ENCODE peak calls at places on chromosomes 1 and 21, in eight cellular contexts. One of them, this sample, is unnamed.

GRCh38 chr1:44759077-44759476 is 16.3 kb upstream of the RPS8 start:
- DNase-seq in KBM-7: no peak
- DNase-seq in T1000: no peak
- DNase-seq in activated gamma-delta T cell treated with Interleukin-2 at 50 U/mL for 16 hours: no peak
- DNase-seq in SK-N-DZ: no peak
- DNase-seq in right cardiac atrium: no peak
- DNase-seq in PC-3: no peak
- DNase-seq in NCI-H1436 treated with DMSO at 0.1 percent for 48 hours: no peak
- DNase-seq in this sample: no peak

GRCh38 chr1:228990906-228991569 is 255.8 kb downstream of the RHOU start:
- DNase-seq in KBM-7: peak
- DNase-seq in T1000: no peak
- DNase-seq in activated gamma-delta T cell treated with Interleukin-2 at 50 U/mL for 16 hours: no peak
- DNase-seq in SK-N-DZ: no peak
- DNase-seq in right cardiac atrium: no peak
- DNase-seq in PC-3: no peak
- DNase-seq in NCI-H1436 treated with DMSO at 0.1 percent for 48 hours: no peak
- DNase-seq in this sample: no peak

GRCh38 chr1:70485624-70486023 is 74.6 kb downstream of the CTH start:
- DNase-seq in KBM-7: no peak
- DNase-seq in T1000: no peak
- DNase-seq in activated gamma-delta T cell treated with Interleukin-2 at 50 U/mL for 16 hours: no peak
- DNase-seq in SK-N-DZ: no peak
- DNase-seq in right cardiac atrium: no peak
- DNase-seq in PC-3: no peak
- DNase-seq in NCI-H1436 treated with DMSO at 0.1 percent for 48 hours: no peak
- DNase-seq in this sample: no peak

GRCh38 chr1:150309758-150310495 is 11.4 kb upstream of the PRPF3 start:
- DNase-seq in KBM-7: no peak
- DNase-seq in T1000: no peak
- DNase-seq in activated gamma-delta T cell treated with Interleukin-2 at 50 U/mL for 16 hours: no peak
- DNase-seq in SK-N-DZ: no peak
- DNase-seq in right cardiac atrium: no peak
- DNase-seq in PC-3: no peak
- DNase-seq in NCI-H1436 treated with DMSO at 0.1 percent for 48 hours: no peak
- DNase-seq in this sample: no peak

GRCh38 chr1:37602750-37603694 is 7.3 kb upstream of the GNL2 start:
- DNase-seq in KBM-7: peak
- DNase-seq in T1000: no peak
- DNase-seq in activated gamma-delta T cell treated with Interleukin-2 at 50 U/mL for 16 hours: peak
- DNase-seq in SK-N-DZ: peak
- DNase-seq in right cardiac atrium: no peak
- DNase-seq in PC-3: peak
- DNase-seq in NCI-H1436 treated with DMSO at 0.1 percent for 48 hours: no peak
- DNase-seq in this sample: no peak

GRCh38 chr1:21068937-21069336 is 107.8 kb downstream of the EIF4G3 start:
- DNase-seq in KBM-7: no peak
- DNase-seq in T1000: no peak
- DNase-seq in activated gamma-delta T cell treated with Interleukin-2 at 50 U/mL for 16 hours: no peak
- DNase-seq in SK-N-DZ: no peak
- DNase-seq in right cardiac atrium: no peak
- DNase-seq in PC-3: no peak
- DNase-seq in NCI-H1436 treated with DMSO at 0.1 percent for 48 hours: no peak
- DNase-seq in this sample: no peak

GRCh38 chr1:83813571-83813970 is 185.4 kb downstream of the TTLL7 start:
- DNase-seq in KBM-7: no peak
- DNase-seq in T1000: no peak
- DNase-seq in activated gamma-delta T cell treated with Interleukin-2 at 50 U/mL for 16 hours: no peak
- DNase-seq in SK-N-DZ: peak
- DNase-seq in right cardiac atrium: no peak
- DNase-seq in PC-3: no peak
- DNase-seq in NCI-H1436 treated with DMSO at 0.1 percent for 48 hours: peak
- DNase-seq in this sample: no peak

GRCh38 chr1:11692899-11693590 is 1.5 kb downstream of the DRAXIN start:
- DNase-seq in KBM-7: no peak
- DNase-seq in T1000: peak
- DNase-seq in activated gamma-delta T cell treated with Interleukin-2 at 50 U/mL for 16 hours: peak
- DNase-seq in SK-N-DZ: no peak
- DNase-seq in right cardiac atrium: no peak
- DNase-seq in PC-3: peak
- DNase-seq in NCI-H1436 treated with DMSO at 0.1 percent for 48 hours: no peak
- DNase-seq in this sample: peak

GRCh38 chr1:147500309-147500839 is 40.9 kb upstream of the BCL9 start:
- DNase-seq in KBM-7: no peak
- DNase-seq in T1000: no peak
- DNase-seq in activated gamma-delta T cell treated with Interleukin-2 at 50 U/mL for 16 hours: no peak
- DNase-seq in SK-N-DZ: no peak
- DNase-seq in right cardiac atrium: no peak
- DNase-seq in PC-3: peak
- DNase-seq in NCI-H1436 treated with DMSO at 0.1 percent for 48 hours: no peak
- DNase-seq in this sample: no peak

GRCh38 chr1:160373696-160374095 is 6.8 kb downstream of the NHLH1 start:
- DNase-seq in KBM-7: no peak
- DNase-seq in T1000: no peak
- DNase-seq in activated gamma-delta T cell treated with Interleukin-2 at 50 U/mL for 16 hours: no peak
- DNase-seq in SK-N-DZ: no peak
- DNase-seq in right cardiac atrium: no peak
- DNase-seq in PC-3: no peak
- DNase-seq in NCI-H1436 treated with DMSO at 0.1 percent for 48 hours: no peak
- DNase-seq in this sample: no peak

GRCh38 chr1:30606166-30606565 is 117.2 kb downstream of the MATN1 start:
- DNase-seq in KBM-7: no peak
- DNase-seq in T1000: no peak
- DNase-seq in activated gamma-delta T cell treated with Interleukin-2 at 50 U/mL for 16 hours: no peak
- DNase-seq in SK-N-DZ: no peak
- DNase-seq in right cardiac atrium: no peak
- DNase-seq in PC-3: no peak
- DNase-seq in NCI-H1436 treated with DMSO at 0.1 percent for 48 hours: no peak
- DNase-seq in this sample: peak

GRCh38 chr1:221689138-221689537 is 52.8 kb downstream of the DUSP10 start:
- DNase-seq in KBM-7: no peak
- DNase-seq in T1000: no peak
- DNase-seq in activated gamma-delta T cell treated with Interleukin-2 at 50 U/mL for 16 hours: no peak
- DNase-seq in SK-N-DZ: no peak
- DNase-seq in right cardiac atrium: no peak
- DNase-seq in PC-3: no peak
- DNase-seq in NCI-H1436 treated with DMSO at 0.1 percent for 48 hours: no peak
- DNase-seq in this sample: no peak

GRCh38 chr1:204863730-204864129 is 6.9 kb upstream of the NFASC start:
- DNase-seq in KBM-7: no peak
- DNase-seq in T1000: no peak
- DNase-seq in activated gamma-delta T cell treated with Interleukin-2 at 50 U/mL for 16 hours: no peak
- DNase-seq in SK-N-DZ: no peak
- DNase-seq in right cardiac atrium: no peak
- DNase-seq in PC-3: no peak
- DNase-seq in NCI-H1436 treated with DMSO at 0.1 percent for 48 hours: no peak
- DNase-seq in this sample: no peak

GRCh38 chr1:41621791-41622190 is 137.3 kb upstream of the EDN2 start:
- DNase-seq in KBM-7: no peak
- DNase-seq in T1000: no peak
- DNase-seq in activated gamma-delta T cell treated with Interleukin-2 at 50 U/mL for 16 hours: no peak
- DNase-seq in SK-N-DZ: no peak
- DNase-seq in right cardiac atrium: no peak
- DNase-seq in PC-3: no peak
- DNase-seq in NCI-H1436 treated with DMSO at 0.1 percent for 48 hours: no peak
- DNase-seq in this sample: no peak

GRCh38 chr1:212782422-212783154 is 9.0 kb downstream of the NSL1 start:
- DNase-seq in KBM-7: peak
- DNase-seq in T1000: no peak
- DNase-seq in activated gamma-delta T cell treated with Interleukin-2 at 50 U/mL for 16 hours: no peak
- DNase-seq in SK-N-DZ: no peak
- DNase-seq in right cardiac atrium: no peak
- DNase-seq in PC-3: peak
- DNase-seq in NCI-H1436 treated with DMSO at 0.1 percent for 48 hours: no peak
- DNase-seq in this sample: no peak

GRCh38 chr21:44914176-44914874 is 6.4 kb downstream of the ITGB2 start:
- DNase-seq in KBM-7: peak
- DNase-seq in T1000: no peak
- DNase-seq in activated gamma-delta T cell treated with Interleukin-2 at 50 U/mL for 16 hours: peak
- DNase-seq in SK-N-DZ: no peak
- DNase-seq in right cardiac atrium: peak
- DNase-seq in PC-3: no peak
- DNase-seq in NCI-H1436 treated with DMSO at 0.1 percent for 48 hours: no peak
- DNase-seq in this sample: peak

GRCh38 chr1:101203812-101204540 is 32.8 kb upstream of the S1PR1 start:
- DNase-seq in KBM-7: no peak
- DNase-seq in T1000: peak
- DNase-seq in activated gamma-delta T cell treated with Interleukin-2 at 50 U/mL for 16 hours: no peak
- DNase-seq in SK-N-DZ: peak
- DNase-seq in right cardiac atrium: peak
- DNase-seq in PC-3: peak
- DNase-seq in NCI-H1436 treated with DMSO at 0.1 percent for 48 hours: no peak
- DNase-seq in this sample: no peak

GRCh38 chr1:175191654-175192053 is 922 bp downstream of the KIAA0040 start:
- DNase-seq in KBM-7: peak
- DNase-seq in T1000: no peak
- DNase-seq in activated gamma-delta T cell treated with Interleukin-2 at 50 U/mL for 16 hours: no peak
- DNase-seq in SK-N-DZ: no peak
- DNase-seq in right cardiac atrium: no peak
- DNase-seq in PC-3: no peak
- DNase-seq in NCI-H1436 treated with DMSO at 0.1 percent for 48 hours: no peak
- DNase-seq in this sample: no peak

GRCh38 chr1:101388904-101389546 is 152.2 kb downstream of the S1PR1 start:
- DNase-seq in KBM-7: no peak
- DNase-seq in T1000: no peak
- DNase-seq in activated gamma-delta T cell treated with Interleukin-2 at 50 U/mL for 16 hours: peak
- DNase-seq in SK-N-DZ: no peak
- DNase-seq in right cardiac atrium: no peak
- DNase-seq in PC-3: no peak
- DNase-seq in NCI-H1436 treated with DMSO at 0.1 percent for 48 hours: no peak
- DNase-seq in this sample: no peak

GRCh38 chr1:151189638-151190445 is at the start of gene VPS72:
- DNase-seq in KBM-7: peak
- DNase-seq in T1000: peak
- DNase-seq in activated gamma-delta T cell treated with Interleukin-2 at 50 U/mL for 16 hours: peak
- DNase-seq in SK-N-DZ: peak
- DNase-seq in right cardiac atrium: peak
- DNase-seq in PC-3: peak
- DNase-seq in NCI-H1436 treated with DMSO at 0.1 percent for 48 hours: peak
- DNase-seq in this sample: peak

GRCh38 chr1:173478099-173478555 is 992 bp downstream of the PRDX6 start:
- DNase-seq in KBM-7: peak
- DNase-seq in T1000: no peak
- DNase-seq in activated gamma-delta T cell treated with Interleukin-2 at 50 U/mL for 16 hours: no peak
- DNase-seq in SK-N-DZ: peak
- DNase-seq in right cardiac atrium: peak
- DNase-seq in PC-3: peak
- DNase-seq in NCI-H1436 treated with DMSO at 0.1 percent for 48 hours: no peak
- DNase-seq in this sample: no peak

GRCh38 chr1:23217421-23218115 is at the start of gene HTR1D:
- DNase-seq in KBM-7: no peak
- DNase-seq in T1000: no peak
- DNase-seq in activated gamma-delta T cell treated with Interleukin-2 at 50 U/mL for 16 hours: no peak
- DNase-seq in SK-N-DZ: no peak
- DNase-seq in right cardiac atrium: no peak
- DNase-seq in PC-3: no peak
- DNase-seq in NCI-H1436 treated with DMSO at 0.1 percent for 48 hours: no peak
- DNase-seq in this sample: no peak

GRCh38 chr1:246724001-246724724 is at the start of gene SCCPDH:
- DNase-seq in KBM-7: peak
- DNase-seq in T1000: peak
- DNase-seq in activated gamma-delta T cell treated with Interleukin-2 at 50 U/mL for 16 hours: peak
- DNase-seq in SK-N-DZ: peak
- DNase-seq in right cardiac atrium: peak
- DNase-seq in PC-3: peak
- DNase-seq in NCI-H1436 treated with DMSO at 0.1 percent for 48 hours: no peak
- DNase-seq in this sample: peak

GRCh38 chr1:13801711-13802486 is 101.9 kb downstream of the PRDM2 start:
- DNase-seq in KBM-7: no peak
- DNase-seq in T1000: no peak
- DNase-seq in activated gamma-delta T cell treated with Interleukin-2 at 50 U/mL for 16 hours: no peak
- DNase-seq in SK-N-DZ: no peak
- DNase-seq in right cardiac atrium: no peak
- DNase-seq in PC-3: no peak
- DNase-seq in NCI-H1436 treated with DMSO at 0.1 percent for 48 hours: no peak
- DNase-seq in this sample: no peak

GRCh38 chr1:172343246-172344099 is 77.0 kb upstream of the C1orf105 start:
- DNase-seq in KBM-7: peak
- DNase-seq in T1000: peak
- DNase-seq in activated gamma-delta T cell treated with Interleukin-2 at 50 U/mL for 16 hours: no peak
- DNase-seq in SK-N-DZ: no peak
- DNase-seq in right cardiac atrium: no peak
- DNase-seq in PC-3: peak
- DNase-seq in NCI-H1436 treated with DMSO at 0.1 percent for 48 hours: no peak
- DNase-seq in this sample: no peak

GRCh38 chr1:67347688-67348472 is 40.2 kb downstream of the IL12RB2 start:
- DNase-seq in KBM-7: peak
- DNase-seq in T1000: peak
- DNase-seq in activated gamma-delta T cell treated with Interleukin-2 at 50 U/mL for 16 hours: no peak
- DNase-seq in SK-N-DZ: peak
- DNase-seq in right cardiac atrium: peak
- DNase-seq in PC-3: peak
- DNase-seq in NCI-H1436 treated with DMSO at 0.1 percent for 48 hours: peak
- DNase-seq in this sample: no peak

GRCh38 chr1:107122241-107122640 is 18.6 kb upstream of the NTNG1 start:
- DNase-seq in KBM-7: no peak
- DNase-seq in T1000: no peak
- DNase-seq in activated gamma-delta T cell treated with Interleukin-2 at 50 U/mL for 16 hours: no peak
- DNase-seq in SK-N-DZ: no peak
- DNase-seq in right cardiac atrium: no peak
- DNase-seq in PC-3: no peak
- DNase-seq in NCI-H1436 treated with DMSO at 0.1 percent for 48 hours: no peak
- DNase-seq in this sample: no peak

GRCh38 chr1:25641329-25641725 is 24.7 kb downstream of the MAN1C1 start:
- DNase-seq in KBM-7: no peak
- DNase-seq in T1000: no peak
- DNase-seq in activated gamma-delta T cell treated with Interleukin-2 at 50 U/mL for 16 hours: no peak
- DNase-seq in SK-N-DZ: no peak
- DNase-seq in right cardiac atrium: no peak
- DNase-seq in PC-3: no peak
- DNase-seq in NCI-H1436 treated with DMSO at 0.1 percent for 48 hours: no peak
- DNase-seq in this sample: no peak

GRCh38 chr1:24089743-24090555 is 22.0 kb downstream of the MYOM3 start:
- DNase-seq in KBM-7: no peak
- DNase-seq in T1000: no peak
- DNase-seq in activated gamma-delta T cell treated with Interleukin-2 at 50 U/mL for 16 hours: no peak
- DNase-seq in SK-N-DZ: no peak
- DNase-seq in right cardiac atrium: peak
- DNase-seq in PC-3: no peak
- DNase-seq in NCI-H1436 treated with DMSO at 0.1 percent for 48 hours: no peak
- DNase-seq in this sample: no peak

GRCh38 chr1:46110521-46110920 is 21.9 kb downstream of the PIK3R3 start:
- DNase-seq in KBM-7: no peak
- DNase-seq in T1000: no peak
- DNase-seq in activated gamma-delta T cell treated with Interleukin-2 at 50 U/mL for 16 hours: no peak
- DNase-seq in SK-N-DZ: no peak
- DNase-seq in right cardiac atrium: no peak
- DNase-seq in PC-3: no peak
- DNase-seq in NCI-H1436 treated with DMSO at 0.1 percent for 48 hours: no peak
- DNase-seq in this sample: no peak

GRCh38 chr1:114458208-114458777 is 52.7 kb downstream of the TRIM33 start:
- DNase-seq in KBM-7: peak
- DNase-seq in T1000: peak
- DNase-seq in activated gamma-delta T cell treated with Interleukin-2 at 50 U/mL for 16 hours: no peak
- DNase-seq in SK-N-DZ: no peak
- DNase-seq in right cardiac atrium: no peak
- DNase-seq in PC-3: peak
- DNase-seq in NCI-H1436 treated with DMSO at 0.1 percent for 48 hours: no peak
- DNase-seq in this sample: no peak

GRCh38 chr1:20343149-20343936 is 52.7 kb downstream of the VWA5B1 start:
- DNase-seq in KBM-7: no peak
- DNase-seq in T1000: no peak
- DNase-seq in activated gamma-delta T cell treated with Interleukin-2 at 50 U/mL for 16 hours: no peak
- DNase-seq in SK-N-DZ: no peak
- DNase-seq in right cardiac atrium: peak
- DNase-seq in PC-3: no peak
- DNase-seq in NCI-H1436 treated with DMSO at 0.1 percent for 48 hours: no peak
- DNase-seq in this sample: no peak

GRCh38 chr1:183270541-183271141 is 84.6 kb downstream of the LAMC2 start:
- DNase-seq in KBM-7: no peak
- DNase-seq in T1000: peak
- DNase-seq in activated gamma-delta T cell treated with Interleukin-2 at 50 U/mL for 16 hours: no peak
- DNase-seq in SK-N-DZ: no peak
- DNase-seq in right cardiac atrium: peak
- DNase-seq in PC-3: peak
- DNase-seq in NCI-H1436 treated with DMSO at 0.1 percent for 48 hours: no peak
- DNase-seq in this sample: no peak

GRCh38 chr1:4598561-4598960 is 55.8 kb upstream of the AJAP1 start:
- DNase-seq in KBM-7: no peak
- DNase-seq in T1000: no peak
- DNase-seq in activated gamma-delta T cell treated with Interleukin-2 at 50 U/mL for 16 hours: no peak
- DNase-seq in SK-N-DZ: no peak
- DNase-seq in right cardiac atrium: no peak
- DNase-seq in PC-3: no peak
- DNase-seq in NCI-H1436 treated with DMSO at 0.1 percent for 48 hours: no peak
- DNase-seq in this sample: no peak

This sample was measured in stimulated activated effector memory CD8-positive, alpha-beta T cell treated with anti-CD3 and anti-CD28 coated beads, Interleukin-12 subunit alpha, Interleukin-12 subunit beta, amount 100 ng/mL, for 72 hours.